ENCODE peak calls at places on chromosomes 2 and 18, in eight cellular contexts. W is small intestine, M is right lobe of liver, O is GM23338, H is aorta, T is WERI-Rb-1, U is GM12878, P is testis. V is an unnamed sample. For H3K27me3, the result is how much of the 10 kb centered on the place peaks cover.

GRCh38 chr2:75808039-75808438 is 97.3 kb upstream of the GCFC2 start:
- DNase-seq in T (no peak), M (no peak), P (no peak), H (no peak), W (no peak), O (no peak), U (no peak), V (no peak)

GRCh38 chr2:150485871-150486538 is 1.5 kb downstream of the RND3 start:
- DNase-seq in T (peak), W (peak), M (peak), P (peak), O (peak), H (peak), U (no peak), V (peak)

GRCh38 chr2:176595986-176596385 is 326.7 kb downstream of the MTX2 start:
- DNase-seq in T (no peak), U (no peak), M (no peak), P (no peak), H (no peak), O (no peak), W (no peak), V (no peak)

GRCh38 chr2:19944205-19944845 is 42.5 kb upstream of the TTC32 start:
- DNase-seq in M (no peak), H (no peak), T (no peak), U (no peak), O (peak), W (no peak), P (no peak), V (peak)

GRCh38 chr18:3447035-3447894 is 2.7 kb upstream of the TGIF1 start:
- DNase-seq in U (no peak), P (peak), T (peak), H (peak), O (peak), W (peak), M (peak), V (peak)

GRCh38 chr2:47195149-47195548 is 40.0 kb upstream of the STPG4 start:
- DNase-seq in H (no peak), U (no peak), M (no peak), W (no peak), P (no peak), O (no peak), T (no peak), V (no peak)

GRCh38 chr2:210323003-210323402 is 8.0 kb upstream of the MYL1 start:
- DNase-seq in W (no peak), M (no peak), T (no peak), H (no peak), P (no peak), U (no peak), O (no peak), V (no peak)

GRCh38 chr2:230358305-230358704 is 31.3 kb downstream of the SP140L start:
- DNase-seq in H (no peak), O (no peak), W (no peak), U (no peak), M (no peak), P (no peak), T (no peak), V (no peak)

GRCh38 chr2:133836220-133836619 is 268.0 kb upstream of the NCKAP5 start:
- DNase-seq in T (no peak), M (no peak), W (no peak), O (no peak), U (no peak), P (no peak), H (no peak), V (no peak)

GRCh38 chr18:43141208-43141607 is 25.7 kb upstream of the RIT2 start:
- DNase-seq in P (no peak), W (no peak), M (no peak), O (no peak), T (no peak), H (no peak), U (no peak), V (no peak)

GRCh38 chr2:35548171-35548570 is 807.4 kb upstream of the CRIM1 start:
- DNase-seq in T (no peak), M (no peak), W (no peak), P (no peak), O (no peak), U (no peak), H (no peak), V (no peak)

GRCh38 chr2:100073110-100073509 is 69.3 kb downstream of the AFF3 start:
- DNase-seq in T (no peak), M (no peak), W (no peak), P (no peak), H (no peak), U (no peak), O (no peak), V (no peak)

GRCh38 chr18:48636436-48636835 is 97.6 kb downstream of the CTIF start:
- DNase-seq in T (no peak), U (no peak), W (no peak), O (no peak), H (no peak), P (no peak), M (peak), V (peak)

GRCh38 chr18:34153711-34154110 is 71.0 kb downstream of the NOL4 start:
- DNase-seq in W (peak), M (no peak), P (no peak), O (no peak), U (peak), T (no peak), H (no peak), V (no peak)

GRCh38 chr2:208256192-208256782 is 1.4 kb upstream of the IDH1 start:
- DNase-seq in U (no peak), T (peak), M (no peak), H (no peak), P (no peak), W (no peak), O (peak), V (peak)

GRCh38 chr2:172931256-172931894 is 144.3 kb upstream of the MAP3K20 start:
- DNase-seq in P (peak), W (no peak), M (no peak), U (no peak), O (peak), T (no peak), H (no peak), V (peak)

GRCh38 chr2:3460831-3461544 is 58.3 kb downstream of the ADI1 start:
- DNase-seq in T (no peak), W (peak), M (peak), H (no peak), P (peak), U (no peak), O (no peak), V (no peak)

GRCh38 chr2:223078482-223078881 is 26.5 kb downstream of the KCNE4 start:
- DNase-seq in U (no peak), M (no peak), T (no peak), H (no peak), O (no peak), W (peak), P (no peak), V (no peak)

GRCh38 chr18:51908598-51908944 is 431.4 kb upstream of the DCC start:
- DNase-seq in M (no peak), U (no peak), O (no peak), W (peak), P (no peak), T (no peak), H (no peak), V (no peak)

GRCh38 chr2:235007664-235008457 is 56.0 kb downstream of the SH3BP4 start:
- DNase-seq in P (no peak), M (no peak), H (no peak), O (no peak), W (no peak), U (no peak), T (no peak), V (no peak)

GRCh38 chr2:235008584-235009044 is 56.8 kb downstream of the SH3BP4 start:
- DNase-seq in P (no peak), H (no peak), U (no peak), M (peak), T (peak), O (no peak), W (peak), V (no peak)

GRCh38 chr2:235006986-235007385 is 55.2 kb downstream of the SH3BP4 start:
- DNase-seq in T (no peak), H (no peak), W (no peak), U (no peak), O (no peak), M (no peak), P (no peak), V (no peak)

GRCh38 chr2:235010117-235010729 is 58.4 kb downstream of the SH3BP4 start:
- DNase-seq in T (no peak), P (no peak), U (no peak), H (no peak), O (no peak), W (peak), M (no peak), V (no peak)

DNA sequence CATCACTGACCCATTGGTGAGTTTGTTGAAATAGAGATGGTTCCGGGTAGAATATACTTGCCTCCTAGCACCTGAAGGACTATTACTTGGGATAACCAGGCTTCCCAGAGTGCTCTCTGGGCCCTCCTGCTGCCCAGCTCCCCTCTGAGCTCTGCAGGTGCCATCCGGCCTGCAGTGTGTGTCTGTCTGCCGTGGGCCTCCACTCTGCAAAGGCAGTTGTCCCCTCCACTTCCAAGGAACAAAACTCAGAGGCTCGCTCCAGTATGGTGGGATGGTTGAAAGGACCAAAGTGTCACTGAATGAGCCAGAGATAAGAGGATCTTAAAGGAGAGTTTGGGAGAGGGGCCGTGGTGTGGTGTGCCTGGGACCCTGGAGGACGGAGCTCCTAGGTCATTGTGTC is 57.3 kb downstream of the SH3BP4 start:
- DNase-seq in W (no peak), H (no peak), P (no peak), T (no peak), U (no peak), O (no peak), M (no peak), V (no peak)
- H3K27me3 ChIP-seq in W (under half), H (under half), P (under half), T (under half), U (under half), O (under half), M (under half), V (under half)

DNA sequence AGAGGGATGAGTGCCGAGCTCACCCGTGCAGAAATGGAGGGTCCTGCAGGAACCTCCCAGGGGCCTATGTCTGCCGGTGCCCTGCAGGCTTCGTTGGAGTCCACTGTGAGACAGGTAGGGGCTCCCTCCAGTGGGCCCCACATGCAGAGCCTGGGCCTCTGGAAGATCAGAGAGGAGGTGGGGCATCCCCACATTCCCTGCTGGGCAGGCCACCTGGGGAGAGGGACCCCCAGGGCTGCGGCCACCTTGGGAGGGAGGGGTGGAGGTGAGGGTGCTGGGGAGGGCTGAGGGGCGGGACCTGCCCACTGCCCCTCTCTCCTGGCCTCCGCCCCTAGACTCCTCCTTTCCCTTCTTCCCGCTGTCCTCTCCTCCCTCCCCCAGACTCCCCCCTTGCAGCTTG is 38.5 kb downstream of the MTERF4 start:
- DNase-seq in P (peak), T (no peak), O (peak), M (no peak), U (no peak), H (no peak), W (no peak), V (no peak)
- H3K4me3 ChIP-seq in P (no peak), T (no peak), O (peak), M (no peak), U (no peak), H (no peak), W (no peak), V (no peak)

DNA sequence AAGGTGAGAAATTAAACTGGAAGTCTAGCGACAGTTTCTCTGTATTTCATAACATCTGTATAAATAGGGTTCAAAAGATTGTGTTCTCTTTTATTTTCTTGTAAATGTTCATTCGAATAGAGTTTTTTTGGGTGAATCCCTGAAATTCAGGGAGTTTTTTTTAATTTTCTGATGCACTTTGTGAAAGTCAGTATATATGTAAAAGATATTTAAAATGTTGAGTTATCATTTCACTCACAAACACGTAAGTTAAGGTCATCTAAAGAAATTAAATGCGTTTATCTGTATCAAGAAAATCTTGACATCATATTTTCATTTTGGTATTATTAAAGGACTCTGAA is 3.4 kb downstream of the SP9 start:
- DNase-seq in U (no peak), O (no peak), T (no peak), M (no peak), P (no peak), H (no peak), W (no peak), V (no peak)
- H3K27me3 ChIP-seq in U (under half), O (half or more), T (under half), M (under half), P (under half), H (under half), W (under half), V (half or more)

GRCh38 chr2:174342600-174343342 is 8.0 kb downstream of the SP9 start:
- DNase-seq in M (no peak), H (no peak), U (no peak), W (no peak), O (peak), T (no peak), P (no peak), V (peak)
- H3K4me3 ChIP-seq in M (no peak), H (no peak), U (peak), W (no peak), O (peak), T (peak), P (no peak), V (peak)

DNA sequence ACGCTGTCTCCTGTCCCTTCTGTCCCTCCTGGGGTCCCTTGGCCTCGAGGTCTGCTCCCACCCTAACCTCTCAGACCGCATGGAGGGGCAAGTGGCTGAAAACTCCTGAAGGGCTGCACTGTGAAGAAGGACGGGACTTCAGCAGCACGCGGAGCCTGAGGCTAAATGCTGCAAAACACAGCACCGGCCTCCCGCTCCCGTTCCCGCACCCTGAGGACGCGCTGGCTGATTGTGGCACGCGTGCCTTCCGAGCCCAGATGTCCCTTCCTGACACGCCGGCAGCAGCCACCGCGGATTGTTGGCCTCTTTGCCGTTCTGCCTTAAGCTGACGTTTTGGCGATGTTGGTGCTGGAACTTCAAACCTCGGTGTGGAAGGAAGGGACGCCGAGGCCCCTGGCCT is 125.9 kb upstream of the CTDP1 start:
- DNase-seq in T (no peak), W (no peak), U (no peak), H (peak), P (no peak), O (no peak), M (no peak), V (no peak)
- H3K27me3 ChIP-seq in T (under half), W (under half), U (under half), H (under half), P (under half), O (under half), M (under half), V (under half)

DNA sequence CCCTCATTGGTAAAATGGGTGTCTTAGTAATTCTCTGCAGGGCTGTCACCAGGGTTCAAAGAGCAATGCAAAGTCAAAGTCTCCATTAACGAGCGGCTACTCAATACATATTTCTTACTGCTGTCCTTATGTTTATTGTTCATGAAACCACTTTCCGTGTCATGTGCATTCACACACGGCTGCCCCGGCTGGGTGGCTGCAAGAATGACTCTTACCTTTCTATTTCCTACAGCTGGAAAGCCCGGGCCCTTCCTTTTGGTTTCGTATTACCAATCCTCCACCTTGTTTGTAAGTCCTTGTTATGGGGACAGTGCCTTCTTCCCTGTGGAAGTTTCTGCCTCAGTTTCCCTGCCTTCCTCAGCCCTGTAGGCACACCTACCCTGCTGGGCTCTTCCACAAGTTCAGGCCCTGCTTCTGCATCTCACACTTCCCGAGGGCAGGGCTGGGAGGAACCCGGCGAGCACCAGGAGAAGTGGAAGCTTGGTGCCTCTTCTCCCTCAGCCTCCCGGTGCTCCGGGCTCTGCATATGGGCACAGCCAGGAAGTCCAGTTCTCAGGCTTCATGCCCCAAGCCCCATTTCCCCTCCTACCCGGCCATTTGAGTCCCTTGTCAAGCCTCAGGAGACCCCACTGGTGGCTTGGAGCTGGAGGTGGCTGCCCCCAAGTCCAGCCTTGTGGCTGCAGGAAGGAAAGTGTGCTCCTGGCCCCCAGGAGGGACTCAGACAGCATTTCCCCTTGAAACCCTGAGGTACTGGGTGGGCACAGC is 18.7 kb upstream of the ACKR3 start:
- DNase-seq in U (peak), W (no peak), P (no peak), O (no peak), M (no peak), T (no peak), H (no peak), V (no peak)
- H3K4me3 ChIP-seq in U (peak), W (no peak), P (no peak), O (no peak), M (no peak), T (no peak), H (no peak), V (no peak)

V was measured in H7.